ENCODE peak calls at places on chromosomes 5 and 9, in eight cellular contexts. C, B, M, Q, S, K, Y and W are unnamed samples. For H3K9me3, the result is how much of the 10 kb centered on the place peaks cover.

GRCh38 chr9:136244116-136244775 is 1.4 kb downstream of the QSOX2 start:
- DNase-seq in C (no peak), B (peak), M (peak), Q (no peak), S (no peak), K (peak), Y (no peak), W (no peak)

GRCh38 chr5:140240987-140241706 is 61.8 kb downstream of the PFDN1 start:
- DNase-seq in C (peak), B (no peak), M (peak), Q (peak), S (peak), K (no peak), Y (peak), W (peak)

GRCh38 chr9:18717751-18718150 is 243.8 kb downstream of the ADAMTSL1 start:
- DNase-seq in C (no peak), B (no peak), M (peak), Q (no peak), S (no peak), K (no peak), Y (no peak), W (no peak)

GRCh38 chr5:120449501-120449900 is 14.6 kb upstream of the PRR16 start:
- DNase-seq in C (no peak), B (no peak), M (peak), Q (no peak), S (no peak), K (no peak), Y (no peak), W (no peak)

GRCh38 chr9:137447722-137448568 is 6.8 kb upstream of the ENTPD8 start:
- DNase-seq in C (no peak), B (no peak), M (no peak), Q (no peak), S (no peak), K (no peak), Y (no peak), W (no peak)

GRCh38 chr5:82156876-82157275 is 121.3 kb downstream of the RPS23 start:
- DNase-seq in C (no peak), B (no peak), M (no peak), Q (no peak), S (no peak), K (no peak), Y (no peak), W (no peak)

GRCh38 chr9:69745716-69746538 is 13.9 kb downstream of the PTAR1 start:
- DNase-seq in C (peak), B (no peak), M (no peak), Q (no peak), S (no peak), K (no peak), Y (no peak), W (no peak)

GRCh38 chr5:25516136-25516535 is 871.4 kb upstream of the CDH10 start:
- DNase-seq in C (no peak), B (no peak), M (no peak), Q (no peak), S (no peak), K (no peak), Y (no peak), W (no peak)

GRCh38 chr5:3325811-3326568 is 269.6 kb upstream of the IRX1 start:
- DNase-seq in C (no peak), B (no peak), M (no peak), Q (no peak), S (no peak), K (no peak), Y (no peak), W (no peak)

GRCh38 chr5:14675865-14676300 is 11.4 kb downstream of the OTULIN start:
- DNase-seq in C (no peak), B (no peak), M (no peak), Q (no peak), S (no peak), K (peak), Y (no peak), W (no peak)

GRCh38 chr9:117092582-117092981 is 322.3 kb downstream of the ASTN2 start:
- DNase-seq in C (no peak), B (no peak), M (no peak), Q (no peak), S (no peak), K (no peak), Y (no peak), W (no peak)

GRCh38 chr9:113658565-113658935 is 195.0 kb downstream of the RGS3 start:
- DNase-seq in C (no peak), B (no peak), M (no peak), Q (no peak), S (no peak), K (no peak), Y (no peak), W (no peak)

GRCh38 chr9:38435526-38435925 is 11.3 kb upstream of the IGFBPL1 start:
- DNase-seq in C (no peak), B (no peak), M (no peak), Q (no peak), S (no peak), K (no peak), Y (no peak), W (no peak)

GRCh38 chr5:137610598-137610997 is 111.5 kb upstream of the SPOCK1 start:
- DNase-seq in C (no peak), B (no peak), M (no peak), Q (no peak), S (no peak), K (no peak), Y (no peak), W (no peak)

GRCh38 chr5:116303340-116303739 is 218.5 kb downstream of the COMMD10 start:
- DNase-seq in C (no peak), B (no peak), M (no peak), Q (no peak), S (no peak), K (no peak), Y (no peak), W (no peak)

GRCh38 chr5:40410231-40410861 is 269.4 kb upstream of the PTGER4 start:
- DNase-seq in C (peak), B (peak), M (peak), Q (no peak), S (no peak), K (no peak), Y (peak), W (no peak)

GRCh38 chr5:80083115-80083890 is 48.2 kb downstream of the THBS4 start:
- DNase-seq in C (peak), B (peak), M (peak), Q (peak), S (peak), K (peak), Y (peak), W (no peak)

GRCh38 chr5:31680528-31680927 is 41.6 kb downstream of the PDZD2 start:
- DNase-seq in C (no peak), B (no peak), M (no peak), Q (no peak), S (no peak), K (no peak), Y (peak), W (no peak)

GRCh38 chr9:3912817-3913216 is 387.0 kb upstream of the RFX3 start:
- DNase-seq in C (no peak), B (no peak), M (peak), Q (no peak), S (no peak), K (no peak), Y (no peak), W (no peak)

GRCh38 chr9:126861707-126862460 is 1.4 kb downstream of the ZBTB34 start:
- DNase-seq in C (peak), B (no peak), M (no peak), Q (no peak), S (no peak), K (peak), Y (no peak), W (no peak)

GRCh38 chr5:89686081-89686765 is 723.3 kb downstream of the CETN3 start:
- DNase-seq in C (no peak), B (no peak), M (no peak), Q (no peak), S (no peak), K (no peak), Y (no peak), W (no peak)

GRCh38 chr9:109453210-109453842 is 44.8 kb downstream of the PTPN3 start:
- DNase-seq in C (no peak), B (no peak), M (peak), Q (no peak), S (no peak), K (no peak), Y (no peak), W (no peak)

GRCh38 chr5:78803386-78803785 is 154.8 kb upstream of the LHFPL2 start:
- DNase-seq in C (no peak), B (no peak), M (peak), Q (no peak), S (no peak), K (no peak), Y (peak), W (peak)

GRCh38 chr5:94884294-94884693 is 265.8 kb downstream of the SLF1 start:
- DNase-seq in C (no peak), B (no peak), M (peak), Q (no peak), S (no peak), K (no peak), Y (peak), W (peak)

GRCh38 chr5:138668451-138668850 is 84.8 kb upstream of the CTNNA1 start:
- DNase-seq in C (peak), B (peak), M (no peak), Q (no peak), S (peak), K (no peak), Y (peak), W (no peak)

GRCh38 chr9:75993434-75993833 is 103.0 kb downstream of the PCSK5 start:
- DNase-seq in C (peak), B (no peak), M (peak), Q (peak), S (no peak), K (no peak), Y (no peak), W (no peak)

DNA sequence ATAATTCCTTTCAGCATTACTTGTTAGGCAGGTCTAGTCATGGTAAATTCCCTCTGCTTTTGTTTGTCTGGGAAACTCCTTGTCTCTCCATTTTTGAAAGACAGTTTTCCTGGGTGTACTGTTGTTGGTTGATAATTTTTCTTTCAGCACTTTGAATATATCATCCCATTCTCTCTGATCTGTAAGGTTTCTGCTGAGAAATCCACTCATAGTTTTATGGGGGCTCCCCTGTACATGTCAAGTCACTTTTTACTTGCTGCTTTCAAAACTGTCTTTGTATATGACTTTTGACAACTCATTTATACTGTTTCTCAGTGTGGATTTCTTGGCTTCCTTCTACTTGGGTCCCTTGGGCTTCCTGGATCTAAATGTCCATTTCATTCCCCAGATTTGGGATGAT is 16.5 kb downstream of the MEIKIN start:
- DNase-seq in C (no peak), B (no peak), M (no peak), Q (no peak), S (no peak), K (no peak), Y (no peak), W (no peak)
- H3K9me3 ChIP-seq in C (under half), B (under half), M (under half), Q (under half), S (under half), K (under half), Y (under half), W (under half)

GRCh38 chr9:129491486-129491855 is 129.4 kb downstream of the C9orf50 start:
- DNase-seq in C (no peak), B (no peak), M (no peak), Q (no peak), S (no peak), K (no peak), Y (peak), W (peak)
- H3K27ac ChIP-seq in C (no peak), B (peak), M (peak), Q (peak), S (no peak), K (no peak), Y (peak), W (peak)

GRCh38 chr5:142696379-142696778 is 10.5 kb upstream of the FGF1 start:
- DNase-seq in C (no peak), B (no peak), M (no peak), Q (no peak), S (no peak), K (no peak), Y (no peak), W (no peak)

GRCh38 chr5:142697846-142698245 is 12.0 kb upstream of the FGF1 start:
- DNase-seq in C (no peak), B (no peak), M (peak), Q (no peak), S (no peak), K (no peak), Y (peak), W (no peak)

GRCh38 chr5:142699105-142699720 is 13.3 kb upstream of the FGF1 start:
- DNase-seq in C (peak), B (peak), M (peak), Q (peak), S (peak), K (peak), Y (peak), W (peak)

GRCh38 chr5:142697356-142697807 is 11.5 kb upstream of the FGF1 start:
- DNase-seq in C (no peak), B (no peak), M (peak), Q (no peak), S (no peak), K (no peak), Y (peak), W (peak)

DNA sequence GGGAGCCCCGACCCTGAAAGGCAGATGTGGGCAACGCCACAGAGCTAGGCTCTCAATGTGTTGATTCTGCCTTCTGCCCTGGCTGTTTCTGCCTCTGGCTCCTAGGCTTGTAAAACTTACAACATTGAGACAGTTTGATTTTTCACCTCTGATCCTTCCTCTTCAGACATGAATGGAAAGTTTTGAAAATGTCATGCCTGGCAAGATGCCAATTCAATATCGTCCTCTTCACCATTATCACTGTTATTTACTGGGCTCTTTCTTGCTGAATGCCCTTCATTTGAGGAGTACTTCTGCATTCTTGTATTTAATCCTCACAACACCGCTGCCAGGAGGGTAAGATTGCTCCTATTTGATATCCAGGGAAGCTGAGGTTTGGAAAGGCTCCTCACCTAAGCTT is 12.6 kb upstream of the FGF1 start:
- DNase-seq in C (no peak), B (no peak), M (no peak), Q (no peak), S (no peak), K (no peak), Y (no peak), W (no peak)
- H3K9me3 ChIP-seq in C (under half), B (under half), M (under half), Q (under half), S (under half), K (under half), Y (under half), W (under half)

DNA sequence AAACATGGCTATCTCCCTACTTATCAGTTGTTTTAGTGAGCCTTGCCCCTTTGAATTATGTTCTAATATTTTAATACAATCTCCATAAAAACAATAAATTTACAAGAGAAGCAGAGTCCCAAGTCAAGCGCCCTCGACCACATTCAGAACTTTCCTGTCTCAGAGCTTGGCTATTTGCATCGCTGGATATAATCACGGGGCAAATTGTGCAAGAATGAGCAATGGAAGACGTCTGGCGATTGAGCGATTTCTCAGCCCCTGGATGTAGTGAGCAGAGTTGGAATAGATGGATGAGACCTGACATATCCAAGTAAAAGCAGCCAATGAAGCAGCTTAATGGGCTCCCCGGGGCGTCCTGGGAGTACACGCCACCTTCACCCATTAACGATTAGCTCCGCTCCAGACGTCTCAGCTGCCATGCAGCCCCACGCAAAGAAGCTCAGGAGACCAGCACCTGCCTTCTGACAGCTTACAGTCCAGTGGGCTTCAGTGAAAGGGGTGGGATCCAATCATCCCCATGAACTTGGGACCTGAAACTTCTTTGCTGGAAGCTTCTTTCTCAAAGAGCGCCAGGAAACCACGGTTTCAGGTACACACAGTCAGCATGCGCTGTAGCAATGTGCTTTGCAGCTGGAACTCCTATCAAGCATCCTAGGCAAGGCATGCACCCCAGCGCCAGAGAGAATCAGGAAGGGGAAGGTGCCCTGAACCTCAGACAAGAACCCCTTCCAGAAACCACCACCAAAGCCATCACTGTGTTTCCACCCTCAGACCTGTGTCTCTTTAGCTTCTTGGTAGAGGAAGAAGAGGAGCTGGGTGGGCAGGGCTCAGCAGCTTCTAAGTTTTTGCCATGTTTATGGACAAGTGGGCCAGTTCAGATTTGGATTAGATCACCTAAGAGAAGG is 92.0 kb upstream of the IRX4 start:
- DNase-seq in C (no peak), B (no peak), M (no peak), Q (no peak), S (no peak), K (no peak), Y (no peak), W (no peak)
- H3K27ac ChIP-seq in C (no peak), B (no peak), M (no peak), Q (no peak), S (no peak), K (no peak), Y (no peak), W (no peak)